ENCODE peak calls at places on chromosomes 2 and 18, in seven cellular contexts. I is Jurkat, Clone E6-1; B is fibroblast of mammary gland; A is MM.1S; Q is transverse colon; E is tibial nerve; X is CD4-positive, CD25-positive, alpha-beta regulatory T cell. G is an unnamed sample.

GRCh38 chr2:127219716-127220090 is 396 bp downstream of the CYP27C1 start:
- DNase-seq in I (no peak), B (no peak), A (no peak), Q (no peak), E (no peak), X (no peak), G (no peak)

GRCh38 chr18:4144201-4144600 is 310.9 kb downstream of the DLGAP1 start:
- DNase-seq in I (no peak), B (no peak), A (no peak), Q (no peak), E (no peak), X (no peak), G (no peak)

GRCh38 chr2:9556121-9556869 is 665 bp upstream of the ADAM17 start:
- DNase-seq in I (peak), B (peak), A (no peak), Q (no peak), E (no peak), X (no peak), G (no peak)

GRCh38 chr2:106956879-106957278 is 70.9 kb upstream of the ST6GAL2 start:
- DNase-seq in I (no peak), B (peak), A (no peak), Q (no peak), E (no peak), X (no peak), G (no peak)

GRCh38 chr2:124986136-124986535 is 961.0 kb downstream of the CNTNAP5 start:
- DNase-seq in I (no peak), B (no peak), A (no peak), Q (no peak), E (no peak), X (no peak), G (no peak)

GRCh38 chr2:109438773-109439191 is 175.0 kb downstream of the SEPTIN10 start:
- DNase-seq in I (no peak), B (peak), A (no peak), Q (no peak), E (no peak), X (no peak), G (peak)

GRCh38 chr2:113156278-113157107 is 17.3 kb upstream of the PSD4 start:
- DNase-seq in I (no peak), B (no peak), A (no peak), Q (no peak), E (no peak), X (no peak), G (peak)

GRCh38 chr2:163266772-163267171 is 428.2 kb upstream of the KCNH7 start:
- DNase-seq in I (no peak), B (peak), A (no peak), Q (no peak), E (no peak), X (no peak), G (no peak)

GRCh38 chr2:240736281-240737250 is 44.9 kb downstream of the AQP12A start:
- DNase-seq in I (no peak), B (no peak), A (no peak), Q (no peak), E (no peak), X (no peak), G (no peak)

GRCh38 chr2:219574509-219575311 is 2.6 kb downstream of the INHA start:
- DNase-seq in I (no peak), B (no peak), A (no peak), Q (no peak), E (no peak), X (no peak), G (no peak)

GRCh38 chr18:10792181-10792580 is 266.4 kb downstream of the NAPG start:
- DNase-seq in I (no peak), B (no peak), A (no peak), Q (no peak), E (no peak), X (no peak), G (no peak)

GRCh38 chr2:61978522-61978921 is 73.0 kb downstream of the COMMD1 start:
- DNase-seq in I (no peak), B (no peak), A (no peak), Q (peak), E (no peak), X (no peak), G (no peak)

GRCh38 chr2:37039580-37039979 is 44.6 kb downstream of the HEATR5B start:
- DNase-seq in I (no peak), B (no peak), A (no peak), Q (no peak), E (no peak), X (no peak), G (no peak)

GRCh38 chr2:190947711-190948251 is 66.2 kb downstream of the STAT1 start:
- DNase-seq in I (peak), B (peak), A (peak), Q (no peak), E (no peak), X (no peak), G (no peak)

GRCh38 chr2:194182888-194183287 is 1474.1 kb upstream of the SLC39A10 start:
- DNase-seq in I (no peak), B (no peak), A (no peak), Q (no peak), E (no peak), X (no peak), G (no peak)

GRCh38 chr2:60439219-60439974 is 114.1 kb downstream of the BCL11A start:
- DNase-seq in I (no peak), B (no peak), A (peak), Q (peak), E (no peak), X (no peak), G (no peak)

DNA sequence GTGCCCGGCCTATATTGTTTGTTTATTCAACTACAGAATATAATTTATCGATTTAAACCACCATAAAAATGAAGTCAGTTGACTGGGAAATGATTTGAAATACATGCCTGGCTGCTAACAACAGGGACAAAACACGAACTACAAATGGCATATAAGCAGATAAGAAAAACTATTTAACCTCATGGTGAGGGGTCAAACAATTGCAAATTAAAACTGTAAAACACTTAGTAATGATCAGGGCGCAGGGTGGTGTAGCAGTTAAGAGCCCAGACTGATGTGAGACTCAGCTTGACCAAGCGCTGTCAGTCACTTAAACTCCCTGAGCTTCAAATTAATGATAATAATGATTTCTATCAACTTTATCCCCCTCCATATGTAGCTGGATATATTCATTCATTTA is 6.7 kb downstream of the MTHFD2 start:
- DNase-seq in I (no peak), B (no peak), A (no peak), Q (no peak), E (no peak), X (no peak), G (no peak)
- H3K4me3 ChIP-seq in I (no peak), B (no peak), A (no peak), Q (no peak), E (no peak), X (peak), G (no peak)

GRCh38 chr2:8219096-8219495 is 462.8 kb upstream of the ID2 start:
- DNase-seq in I (no peak), B (no peak), A (no peak), Q (no peak), E (no peak), X (no peak), G (no peak)
- H3K4me3 ChIP-seq in I (no peak), B (no peak), A (no peak), Q (no peak), E (no peak), X (no peak), G (no peak)

DNA sequence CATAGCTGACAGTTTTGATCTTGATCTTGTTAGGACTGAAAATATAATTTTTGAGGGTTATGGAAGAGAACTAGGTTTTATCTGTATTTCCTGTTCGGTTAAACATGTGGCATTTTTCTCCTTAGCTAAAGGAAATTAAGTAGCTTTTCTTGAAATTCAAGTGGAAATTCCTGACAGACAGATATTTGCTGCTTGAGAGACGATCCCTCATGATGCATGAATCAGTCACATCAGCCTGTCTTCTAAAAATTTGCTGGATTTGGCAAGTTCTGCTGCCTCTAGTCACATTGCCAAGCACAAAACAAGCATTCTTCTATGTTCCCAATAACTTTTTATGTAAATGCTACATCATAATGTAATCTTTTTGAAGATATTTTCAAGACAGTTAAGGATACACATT is 201.8 kb upstream of the ATP5MC3 start:
- DNase-seq in I (no peak), B (no peak), A (no peak), Q (no peak), E (no peak), X (no peak), G (no peak)
- H3K4me3 ChIP-seq in I (no peak), B (no peak), A (no peak), Q (no peak), E (no peak), X (no peak), G (no peak)

GRCh38 chr18:55579888-55580287 is 8.1 kb downstream of the TCF4 start:
- DNase-seq in I (no peak), B (no peak), A (no peak), Q (no peak), E (no peak), X (no peak), G (no peak)
- H3K4me3 ChIP-seq in I (no peak), B (no peak), A (no peak), Q (no peak), E (no peak), X (no peak), G (no peak)

GRCh38 chr2:130337735-130338325 is 4.9 kb upstream of the IMP4 start:
- DNase-seq in I (no peak), B (peak), A (no peak), Q (no peak), E (no peak), X (no peak), G (no peak)

GRCh38 chr2:130336877-130337734 is 5.6 kb upstream of the IMP4 start:
- DNase-seq in I (no peak), B (peak), A (no peak), Q (peak), E (peak), X (no peak), G (no peak)

GRCh38 chr2:130334026-130334425 is 8.7 kb upstream of the IMP4 start:
- DNase-seq in I (no peak), B (no peak), A (no peak), Q (no peak), E (no peak), X (no peak), G (no peak)

GRCh38 chr2:130335226-130335625 is 7.5 kb upstream of the IMP4 start:
- DNase-seq in I (no peak), B (no peak), A (no peak), Q (no peak), E (no peak), X (no peak), G (no peak)

GRCh38 chr2:130336150-130336876 is 6.4 kb upstream of the IMP4 start:
- DNase-seq in I (no peak), B (no peak), A (no peak), Q (no peak), E (no peak), X (no peak), G (no peak)
- H3K4me3 ChIP-seq in I (no peak), B (no peak), A (no peak), Q (no peak), E (no peak), X (no peak), G (no peak)

G was measured in coronary artery.